ENCODE peak calls at places on chromosomes 12 and 14, in six cellular contexts. B is fibroblast of lung, O is neural progenitor cell, R is mammary epithelial cell, A is endothelial cell of umbilical vein, Q is HepG2. G is an unnamed sample.
A peak's percentile ranks its signal among the peaks of the same experiment; 100 is the strongest.

GRCh38 chr14:61690039-61690438 is 5.3 kb upstream of the HIF1A start:
- DNase-seq in B (no peak), O (no peak), R (peak; percentile 58), A (no peak), Q (no peak), G (no peak)

GRCh38 chr14:38189930-38190726 is 17.6 kb upstream of the SSTR1 start:
- DNase-seq in B (no peak), O (no peak), R (no peak), A (no peak), Q (no peak), G (no peak)

GRCh38 chr12:109770104-109770860 is 56.7 kb downstream of the FAM222A start:
- DNase-seq in B (no peak), O (no peak), R (no peak), A (no peak), Q (no peak), G (no peak)

GRCh38 chr12:16281157-16281556 is 3.7 kb upstream of the SLC15A5 start:
- DNase-seq in B (no peak), O (no peak), R (no peak), A (no peak), Q (no peak), G (peak; percentile 16)

GRCh38 chr14:77212933-77213656 is 31.5 kb downstream of the TMEM63C start:
- DNase-seq in B (no peak), O (peak; percentile 80), R (peak; percentile 60), A (no peak), Q (peak; percentile 13), G (peak; percentile 86)

GRCh38 chr14:56892959-56893358 is 82.7 kb upstream of the OTX2 start:
- DNase-seq in B (no peak), O (no peak), R (no peak), A (no peak), Q (no peak), G (no peak)

GRCh38 chr12:132600048-132601032 is 10.0 kb downstream of the LRCOL1 start:
- DNase-seq in B (peak; percentile 73), O (peak; percentile 89), R (peak; percentile 53), A (peak; percentile 67), Q (peak; percentile 54), G (peak; percentile 85)

GRCh38 chr12:71477609-71478008 is 38.0 kb downstream of the LGR5 start:
- DNase-seq in B (no peak), O (no peak), R (no peak), A (no peak), Q (no peak), G (no peak)

GRCh38 chr12:131132118-131132892 is 178.6 kb downstream of the ADGRD1 start:
- DNase-seq in B (peak; percentile 51), O (peak; percentile 91), R (no peak), A (no peak), Q (peak; percentile 53), G (peak; percentile 88)

DNA sequence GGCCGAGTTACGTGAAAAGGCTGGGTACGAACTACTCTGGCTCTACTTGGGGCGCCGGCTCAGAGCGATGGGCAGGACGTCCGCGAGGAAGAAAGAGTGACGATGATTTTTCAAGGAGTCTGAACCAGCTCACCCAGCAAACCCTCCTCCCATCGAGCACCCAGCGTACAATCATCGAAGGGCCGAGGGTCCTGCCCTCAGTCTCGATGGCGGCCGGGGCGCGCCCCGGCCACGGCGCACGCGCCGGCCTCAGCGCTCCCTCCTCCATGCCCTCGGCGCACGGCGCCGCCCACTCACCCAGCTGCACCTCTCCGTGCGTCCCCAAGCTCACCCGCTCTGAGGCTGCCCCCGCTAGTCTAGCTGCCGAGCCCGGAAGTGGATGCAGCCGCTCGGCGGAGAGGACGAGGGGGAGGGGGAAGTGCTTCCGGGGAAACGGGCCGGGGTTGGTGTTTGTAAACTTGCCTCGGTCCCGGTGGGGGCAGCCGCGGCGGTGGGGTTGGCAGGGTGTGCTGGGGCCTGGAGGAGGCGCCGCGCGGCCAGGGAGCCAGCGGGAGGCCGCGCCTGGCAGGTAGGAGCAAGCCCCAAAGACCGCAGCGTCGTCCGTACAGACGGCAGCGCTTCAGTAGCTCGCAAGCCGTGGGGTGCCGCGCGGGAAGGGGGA is at the start of the genes CSAD and ZNF740:
- DNase-seq in B (peak; percentile 97), O (peak; percentile 99), R (peak; percentile 97), A (peak; percentile 96), Q (peak; percentile 95), G (peak; percentile 99)
- TF ChIP-seq CTCF in B (no peak), O (peak; percentile 6), R (no peak), A (no peak), Q (no peak), G (no peak)

DNA sequence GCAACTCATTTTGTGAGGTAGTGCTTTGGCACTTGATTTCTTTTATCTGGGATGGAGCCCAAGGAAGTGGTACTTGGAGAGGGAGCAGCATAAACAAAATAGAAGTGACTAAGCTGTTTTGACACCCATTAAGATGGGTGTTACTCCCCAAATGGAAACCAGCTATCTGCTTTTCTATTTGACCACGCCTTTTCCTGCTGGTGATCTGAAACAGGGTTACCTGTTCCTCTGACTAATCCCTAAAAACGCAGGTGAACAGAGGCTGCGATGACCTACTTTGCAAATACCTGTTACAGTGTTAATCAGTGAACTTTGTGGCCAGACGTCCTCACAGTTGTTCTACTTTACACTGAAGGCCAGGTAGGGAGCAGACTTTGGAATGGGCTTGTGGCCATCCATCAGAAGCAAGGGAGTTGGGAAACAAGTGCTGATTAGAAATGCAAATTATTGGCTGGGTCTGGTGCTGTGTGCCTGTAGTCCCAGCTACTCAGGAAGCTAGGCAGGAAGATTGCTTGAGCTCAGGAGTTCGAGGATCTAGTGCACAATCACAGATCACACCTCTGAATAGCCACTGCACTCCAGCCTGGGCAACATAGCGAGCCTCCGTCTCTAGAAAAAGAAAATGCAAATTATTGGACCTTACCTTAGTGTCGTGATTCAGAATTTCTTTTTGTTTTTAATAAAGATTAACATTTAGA is 58.3 kb upstream of the HECTD1 start:
- DNase-seq in B (peak; percentile 62), O (no peak), R (peak; percentile 83), A (no peak), Q (peak; percentile 89), G (peak; percentile 68)
- H2AFZ ChIP-seq in B (no peak overlapping the region), O (no peak overlapping the region), R (no peak overlapping the region), A (no peak overlapping the region), Q (peak overlapping the region; percentile 66), G (no peak overlapping the region)

GRCh38 chr12:39502657-39503056 is 59.7 kb upstream of the KIF21A start:
- DNase-seq in B (no peak), O (peak; percentile 65), R (no peak), A (no peak), Q (no peak), G (no peak)

GRCh38 chr12:39505025-39505424 is 62.1 kb upstream of the KIF21A start:
- DNase-seq in B (no peak), O (peak; percentile 8), R (peak; percentile 72), A (no peak), Q (no peak), G (no peak)

GRCh38 chr12:39499296-39499695 is 56.4 kb upstream of the KIF21A start:
- DNase-seq in B (no peak), O (no peak), R (peak; percentile 68), A (no peak), Q (no peak), G (no peak)

GRCh38 chr12:39505562-39505961 is 62.6 kb upstream of the KIF21A start:
- DNase-seq in B (no peak), O (no peak), R (no peak), A (no peak), Q (no peak), G (no peak)

GRCh38 chr12:39503445-39503844 is 60.5 kb upstream of the KIF21A start:
- DNase-seq in B (peak; percentile 48), O (no peak), R (peak; percentile 68), A (peak; percentile 48), Q (no peak), G (no peak)
- TF ChIP-seq CTCF in B (peak; percentile 17), O (no peak), R (peak; percentile 55), A (peak; percentile 12), Q (no peak), G (no peak)

DNA sequence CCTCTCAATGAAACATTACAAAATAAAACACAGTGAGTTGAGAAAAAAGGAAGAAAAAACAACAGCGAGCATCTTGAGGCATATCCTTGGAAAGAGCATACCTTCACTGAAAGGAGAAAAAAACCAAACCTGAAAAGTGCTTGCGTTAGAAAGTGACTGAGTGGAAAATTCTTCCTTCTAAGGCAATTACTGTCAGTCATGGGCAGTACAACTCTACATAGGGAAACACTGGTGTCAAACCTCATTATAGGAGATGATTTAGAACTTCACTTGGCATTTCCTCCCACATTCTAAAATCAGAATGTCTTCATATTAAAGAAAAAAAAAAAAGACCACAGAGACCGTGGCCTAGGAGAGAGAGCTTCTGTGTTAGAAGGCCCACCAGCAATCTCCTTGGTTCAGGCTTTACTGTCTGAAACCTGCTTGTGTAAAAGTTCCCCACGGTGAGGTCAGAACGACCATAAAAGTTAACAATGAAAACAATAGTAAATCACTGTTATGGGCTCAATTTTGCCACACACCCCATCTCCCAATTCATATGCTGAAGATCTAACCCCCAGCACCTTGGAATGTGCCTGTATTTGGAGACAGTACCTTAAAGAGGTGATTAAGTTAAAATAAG is 91.1 kb upstream of the CRY1 start:
- DNase-seq in B (no peak), O (no peak), R (no peak), A (no peak), Q (no peak), G (no peak)
- H2AFZ ChIP-seq in B (no peak overlapping the region), O (no peak overlapping the region), R (no peak overlapping the region), A (no peak overlapping the region), Q (no peak overlapping the region), G (no peak overlapping the region)

DNA sequence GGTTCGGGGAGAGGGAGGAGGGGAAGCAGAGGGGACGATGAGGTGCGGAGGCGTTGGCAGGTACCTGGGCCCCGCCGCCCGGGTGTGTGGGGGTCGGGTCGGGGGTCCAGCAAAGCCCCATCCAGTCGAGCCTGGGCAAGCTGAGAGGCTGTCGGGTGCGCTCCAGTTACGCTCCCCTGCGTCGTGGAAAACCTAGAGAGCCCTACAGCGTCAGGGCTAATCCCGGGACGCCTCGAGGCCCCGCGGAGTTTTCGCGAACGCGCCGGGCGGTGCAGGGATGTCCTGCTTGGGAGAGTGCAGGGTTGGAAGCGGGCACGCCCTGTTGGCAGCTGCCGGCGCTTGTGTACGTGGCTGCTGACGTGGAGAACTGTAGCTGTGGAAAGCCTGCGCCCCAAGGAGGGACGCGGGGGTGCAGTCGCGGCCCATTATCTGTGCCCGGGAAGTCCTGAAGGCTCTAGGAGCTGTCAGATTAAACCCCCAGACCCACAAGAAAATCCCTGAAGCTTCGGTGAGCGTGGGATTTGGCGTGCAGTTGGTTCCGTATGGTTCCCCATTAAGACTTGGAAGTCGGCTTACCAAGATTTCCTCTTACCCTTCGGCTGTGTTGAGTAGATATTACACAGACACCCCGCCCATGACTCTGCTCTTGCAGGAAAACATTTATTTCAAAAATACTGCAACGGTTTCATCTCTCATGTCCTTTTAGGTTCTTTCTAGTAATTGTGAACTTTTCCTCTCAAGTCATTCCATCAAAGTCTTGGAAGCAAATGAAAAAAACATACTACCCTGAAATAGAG is 11.3 kb upstream of the SLC38A2 start:
- DNase-seq in B (peak; percentile 98), O (no peak), R (peak; percentile 86), A (peak; percentile 92), Q (peak; percentile 67), G (peak; percentile 92)
- TF ChIP-seq CTCF in B (peak; percentile 3), O (no peak), R (peak; percentile 18), A (no peak), Q (no peak), G (no peak)